ENCODE peak calls at places on chromosomes 3 and 15, in eight cellular contexts. One of them, this sample, is unnamed.

GRCh38 chr3:138862531-138862923 is 27.8 kb upstream of the PIK3CB start:
- DNase-seq in head of caudate nucleus: peak
- DNase-seq in NCI-H2081: no peak
- DNase-seq in heart left ventricle: peak
- DNase-seq in Jurkat, Clone E6-1: no peak
- DNase-seq in stimulated activated CD8-positive, alpha-beta memory T cell treated with anti-CD3 and anti-CD28 coated beads, Interleukin-4, amount 100 ng/mL, for 4 hours: no peak
- DNase-seq in astrocyte of the spinal cord: peak
- DNase-seq in amygdala: no peak
- DNase-seq in this sample: peak

GRCh38 chr15:98805434-98806274 is 157.3 kb downstream of the IGF1R start:
- DNase-seq in amygdala: no peak
- DNase-seq in Jurkat, Clone E6-1: peak
- DNase-seq in astrocyte of the spinal cord: no peak
- DNase-seq in head of caudate nucleus: no peak
- DNase-seq in NCI-H2081: peak
- DNase-seq in heart left ventricle: no peak
- DNase-seq in stimulated activated CD8-positive, alpha-beta memory T cell treated with anti-CD3 and anti-CD28 coated beads, Interleukin-4, amount 100 ng/mL, for 4 hours: no peak
- DNase-seq in this sample: no peak

GRCh38 chr3:13391308-13391707 is 28.8 kb downstream of the NUP210 start:
- DNase-seq in amygdala: no peak
- DNase-seq in heart left ventricle: no peak
- DNase-seq in stimulated activated CD8-positive, alpha-beta memory T cell treated with anti-CD3 and anti-CD28 coated beads, Interleukin-4, amount 100 ng/mL, for 4 hours: no peak
- DNase-seq in Jurkat, Clone E6-1: no peak
- DNase-seq in head of caudate nucleus: no peak
- DNase-seq in NCI-H2081: no peak
- DNase-seq in astrocyte of the spinal cord: no peak
- DNase-seq in this sample: no peak

GRCh38 chr3:99720985-99721632 is 82.7 kb downstream of the COL8A1 start:
- DNase-seq in amygdala: no peak
- DNase-seq in astrocyte of the spinal cord: no peak
- DNase-seq in NCI-H2081: no peak
- DNase-seq in head of caudate nucleus: no peak
- DNase-seq in heart left ventricle: no peak
- DNase-seq in Jurkat, Clone E6-1: no peak
- DNase-seq in stimulated activated CD8-positive, alpha-beta memory T cell treated with anti-CD3 and anti-CD28 coated beads, Interleukin-4, amount 100 ng/mL, for 4 hours: no peak
- DNase-seq in this sample: peak

GRCh38 chr3:12727481-12727880 is 31.6 kb downstream of the TMEM40 start:
- DNase-seq in astrocyte of the spinal cord: no peak
- DNase-seq in amygdala: no peak
- DNase-seq in NCI-H2081: no peak
- DNase-seq in stimulated activated CD8-positive, alpha-beta memory T cell treated with anti-CD3 and anti-CD28 coated beads, Interleukin-4, amount 100 ng/mL, for 4 hours: no peak
- DNase-seq in heart left ventricle: no peak
- DNase-seq in Jurkat, Clone E6-1: no peak
- DNase-seq in head of caudate nucleus: no peak
- DNase-seq in this sample: no peak

GRCh38 chr3:59818033-59818936 is 768.5 kb upstream of the CFAP20DC start:
- DNase-seq in heart left ventricle: peak
- DNase-seq in amygdala: no peak
- DNase-seq in Jurkat, Clone E6-1: no peak
- DNase-seq in astrocyte of the spinal cord: peak
- DNase-seq in stimulated activated CD8-positive, alpha-beta memory T cell treated with anti-CD3 and anti-CD28 coated beads, Interleukin-4, amount 100 ng/mL, for 4 hours: no peak
- DNase-seq in head of caudate nucleus: no peak
- DNase-seq in NCI-H2081: no peak
- DNase-seq in this sample: no peak

GRCh38 chr15:100520132-100520921 is 8.4 kb downstream of the CERS3 start:
- DNase-seq in amygdala: no peak
- DNase-seq in head of caudate nucleus: no peak
- DNase-seq in stimulated activated CD8-positive, alpha-beta memory T cell treated with anti-CD3 and anti-CD28 coated beads, Interleukin-4, amount 100 ng/mL, for 4 hours: no peak
- DNase-seq in heart left ventricle: no peak
- DNase-seq in astrocyte of the spinal cord: no peak
- DNase-seq in Jurkat, Clone E6-1: peak
- DNase-seq in NCI-H2081: no peak
- DNase-seq in this sample: no peak

GRCh38 chr3:5826467-5826866 is 639.0 kb downstream of the EDEM1 start:
- DNase-seq in stimulated activated CD8-positive, alpha-beta memory T cell treated with anti-CD3 and anti-CD28 coated beads, Interleukin-4, amount 100 ng/mL, for 4 hours: no peak
- DNase-seq in astrocyte of the spinal cord: no peak
- DNase-seq in Jurkat, Clone E6-1: no peak
- DNase-seq in heart left ventricle: no peak
- DNase-seq in head of caudate nucleus: no peak
- DNase-seq in amygdala: no peak
- DNase-seq in NCI-H2081: no peak
- DNase-seq in this sample: no peak

GRCh38 chr3:161305095-161305991 is 66.0 kb downstream of the SPTSSB start:
- DNase-seq in head of caudate nucleus: no peak
- DNase-seq in astrocyte of the spinal cord: peak
- DNase-seq in stimulated activated CD8-positive, alpha-beta memory T cell treated with anti-CD3 and anti-CD28 coated beads, Interleukin-4, amount 100 ng/mL, for 4 hours: no peak
- DNase-seq in amygdala: no peak
- DNase-seq in heart left ventricle: no peak
- DNase-seq in Jurkat, Clone E6-1: peak
- DNase-seq in NCI-H2081: no peak
- DNase-seq in this sample: no peak